ENCODE peak calls at places on chromosomes 16 and 17, in six cellular contexts. One of them, this sample, is unnamed.

GRCh38 chr17:1745513-1746020 is 2.9 kb downstream of the SERPINF2 start:
- DNase-seq in thyroid gland: no peak
- DNase-seq in naive thymus-derived CD4-positive, alpha-beta T cell: no peak
- DNase-seq in Calu3: no peak
- DNase-seq in EL: no peak
- DNase-seq in AG04450: no peak
- DNase-seq in this sample: no peak

GRCh38 chr17:14302421-14303099 is 1.7 kb downstream of the HS3ST3B1 start:
- DNase-seq in AG04450: peak
- DNase-seq in naive thymus-derived CD4-positive, alpha-beta T cell: peak
- DNase-seq in thyroid gland: peak
- DNase-seq in EL: peak
- DNase-seq in Calu3: peak
- DNase-seq in this sample: no peak

GRCh38 chr17:33858682-33859081 is 396.4 kb upstream of the CCL2 start:
- DNase-seq in Calu3: no peak
- DNase-seq in EL: no peak
- DNase-seq in thyroid gland: no peak
- DNase-seq in naive thymus-derived CD4-positive, alpha-beta T cell: no peak
- DNase-seq in AG04450: no peak
- DNase-seq in this sample: no peak

GRCh38 chr16:87409153-87409552 is 17.0 kb downstream of the MAP1LC3B start:
- DNase-seq in EL: no peak
- DNase-seq in thyroid gland: no peak
- DNase-seq in Calu3: no peak
- DNase-seq in naive thymus-derived CD4-positive, alpha-beta T cell: no peak
- DNase-seq in AG04450: no peak
- DNase-seq in this sample: no peak

GRCh38 chr16:89412811-89413210 is 77.5 kb downstream of the ANKRD11 start:
- DNase-seq in thyroid gland: no peak
- DNase-seq in EL: no peak
- DNase-seq in Calu3: no peak
- DNase-seq in naive thymus-derived CD4-positive, alpha-beta T cell: no peak
- DNase-seq in AG04450: no peak
- DNase-seq in this sample: no peak

GRCh38 chr17:56648814-56649213 is 55.3 kb downstream of the NOG start:
- DNase-seq in Calu3: no peak
- DNase-seq in thyroid gland: no peak
- DNase-seq in naive thymus-derived CD4-positive, alpha-beta T cell: no peak
- DNase-seq in EL: no peak
- DNase-seq in AG04450: no peak
- DNase-seq in this sample: no peak

GRCh38 chr16:58128181-58128631 is 975 bp downstream of the CFAP20 start:
- DNase-seq in naive thymus-derived CD4-positive, alpha-beta T cell: peak
- DNase-seq in AG04450: no peak
- DNase-seq in thyroid gland: peak
- DNase-seq in EL: no peak
- DNase-seq in Calu3: no peak
- DNase-seq in this sample: no peak

GRCh38 chr17:49910094-49910857 is 58.7 kb upstream of the DLX4 start:
- DNase-seq in EL: peak
- DNase-seq in Calu3: peak
- DNase-seq in naive thymus-derived CD4-positive, alpha-beta T cell: peak
- DNase-seq in AG04450: no peak
- DNase-seq in thyroid gland: no peak
- DNase-seq in this sample: no peak

GRCh38 chr17:30554839-30555751 is 77.9 kb downstream of the GOSR1 start:
- DNase-seq in AG04450: no peak
- DNase-seq in thyroid gland: no peak
- DNase-seq in EL: peak
- DNase-seq in naive thymus-derived CD4-positive, alpha-beta T cell: no peak
- DNase-seq in Calu3: peak
- DNase-seq in this sample: no peak

GRCh38 chr17:2347805-2348685 is 10.7 kb downstream of the SGSM2 start:
- DNase-seq in thyroid gland: no peak
- DNase-seq in AG04450: peak
- DNase-seq in naive thymus-derived CD4-positive, alpha-beta T cell: no peak
- DNase-seq in EL: peak
- DNase-seq in Calu3: peak
- DNase-seq in this sample: peak

GRCh38 chr17:79070266-79070880 is 4.3 kb upstream of the ENGASE start:
- DNase-seq in Calu3: no peak
- DNase-seq in naive thymus-derived CD4-positive, alpha-beta T cell: no peak
- DNase-seq in thyroid gland: no peak
- DNase-seq in AG04450: no peak
- DNase-seq in EL: no peak
- DNase-seq in this sample: no peak

GRCh38 chr16:61887903-61888302 is 148.3 kb downstream of the CDH8 start:
- DNase-seq in Calu3: no peak
- DNase-seq in naive thymus-derived CD4-positive, alpha-beta T cell: no peak
- DNase-seq in thyroid gland: no peak
- DNase-seq in EL: peak
- DNase-seq in AG04450: no peak
- DNase-seq in this sample: no peak

GRCh38 chr16:88561485-88562369 is 8.5 kb upstream of the ZC3H18 start:
- DNase-seq in EL: peak
- DNase-seq in Calu3: peak
- DNase-seq in naive thymus-derived CD4-positive, alpha-beta T cell: peak
- DNase-seq in AG04450: peak
- DNase-seq in thyroid gland: peak
- DNase-seq in this sample: no peak

GRCh38 chr17:34756670-34757021 is 177.3 kb downstream of the TMEM132E start:
- DNase-seq in Calu3: no peak
- DNase-seq in naive thymus-derived CD4-positive, alpha-beta T cell: no peak
- DNase-seq in EL: peak
- DNase-seq in thyroid gland: no peak
- DNase-seq in AG04450: no peak
- DNase-seq in this sample: no peak

GRCh38 chr17:19336938-19337711 is 25.4 kb downstream of the B9D1 start:
- DNase-seq in thyroid gland: no peak
- DNase-seq in naive thymus-derived CD4-positive, alpha-beta T cell: no peak
- DNase-seq in EL: no peak
- DNase-seq in Calu3: no peak
- DNase-seq in AG04450: no peak
- DNase-seq in this sample: no peak

GRCh38 chr16:1715220-1715619 is 9.2 kb downstream of the MAPK8IP3 start:
- DNase-seq in AG04450: no peak
- DNase-seq in thyroid gland: no peak
- DNase-seq in Calu3: no peak
- DNase-seq in EL: no peak
- DNase-seq in naive thymus-derived CD4-positive, alpha-beta T cell: no peak
- DNase-seq in this sample: no peak

GRCh38 chr17:77882481-77883212 is 75.9 kb upstream of the TNRC6C start:
- DNase-seq in naive thymus-derived CD4-positive, alpha-beta T cell: peak
- DNase-seq in AG04450: no peak
- DNase-seq in EL: peak
- DNase-seq in Calu3: peak
- DNase-seq in thyroid gland: peak
- DNase-seq in this sample: no peak

GRCh38 chr16:9256196-9256595 is 164.8 kb downstream of the HAPSTR1 start:
- DNase-seq in AG04450: no peak
- DNase-seq in thyroid gland: peak
- DNase-seq in EL: peak
- DNase-seq in Calu3: peak
- DNase-seq in naive thymus-derived CD4-positive, alpha-beta T cell: no peak
- DNase-seq in this sample: no peak

GRCh38 chr17:45923511-45924268 is 29.3 kb downstream of the MAPT start:
- DNase-seq in thyroid gland: no peak
- DNase-seq in naive thymus-derived CD4-positive, alpha-beta T cell: no peak
- DNase-seq in AG04450: no peak
- DNase-seq in Calu3: no peak
- DNase-seq in EL: peak
- DNase-seq in this sample: no peak

GRCh38 chr16:57704011-57704904 is 9.7 kb downstream of the DRC7 start:
- DNase-seq in thyroid gland: peak
- DNase-seq in Calu3: no peak
- DNase-seq in naive thymus-derived CD4-positive, alpha-beta T cell: no peak
- DNase-seq in EL: no peak
- DNase-seq in AG04450: no peak
- DNase-seq in this sample: no peak

GRCh38 chr17:6109541-6109940 is 39.4 kb downstream of the WSCD1 start:
- DNase-seq in Calu3: no peak
- DNase-seq in AG04450: no peak
- DNase-seq in EL: no peak
- DNase-seq in thyroid gland: no peak
- DNase-seq in naive thymus-derived CD4-positive, alpha-beta T cell: no peak
- DNase-seq in this sample: no peak

GRCh38 chr17:42016411-42016831 is 818 bp downstream of the DNAJC7 start:
- DNase-seq in naive thymus-derived CD4-positive, alpha-beta T cell: no peak
- DNase-seq in thyroid gland: no peak
- DNase-seq in EL: no peak
- DNase-seq in Calu3: no peak
- DNase-seq in AG04450: no peak
- DNase-seq in this sample: no peak

GRCh38 chr16:58243528-58244004 is 45.7 kb upstream of the CSNK2A2 start:
- DNase-seq in Calu3: peak
- DNase-seq in EL: no peak
- DNase-seq in naive thymus-derived CD4-positive, alpha-beta T cell: no peak
- DNase-seq in thyroid gland: no peak
- DNase-seq in AG04450: no peak
- DNase-seq in this sample: no peak

GRCh38 chr17:73318861-73319260 is 7.1 kb upstream of the CDC42EP4 start:
- DNase-seq in AG04450: no peak
- DNase-seq in Calu3: no peak
- DNase-seq in EL: no peak
- DNase-seq in naive thymus-derived CD4-positive, alpha-beta T cell: no peak
- DNase-seq in thyroid gland: no peak
- DNase-seq in this sample: no peak

GRCh38 chr16:927931-928330 is 42.9 kb downstream of the LMF1 start:
- DNase-seq in Calu3: no peak
- DNase-seq in EL: no peak
- DNase-seq in AG04450: no peak
- DNase-seq in thyroid gland: no peak
- DNase-seq in naive thymus-derived CD4-positive, alpha-beta T cell: no peak
- DNase-seq in this sample: no peak

GRCh38 chr16:11098601-11099377 is 154.4 kb downstream of the CLEC16A start:
- DNase-seq in thyroid gland: peak
- DNase-seq in Calu3: no peak
- DNase-seq in naive thymus-derived CD4-positive, alpha-beta T cell: no peak
- DNase-seq in EL: no peak
- DNase-seq in AG04450: no peak
- DNase-seq in this sample: no peak

GRCh38 chr16:13307255-13307654 is 405.9 kb downstream of the SHISA9 start:
- DNase-seq in EL: peak
- DNase-seq in AG04450: no peak
- DNase-seq in Calu3: peak
- DNase-seq in thyroid gland: no peak
- DNase-seq in naive thymus-derived CD4-positive, alpha-beta T cell: no peak
- DNase-seq in this sample: peak

GRCh38 chr17:75783069-75783783 is 1.4 kb upstream of the UNK start:
- DNase-seq in AG04450: no peak
- DNase-seq in EL: peak
- DNase-seq in naive thymus-derived CD4-positive, alpha-beta T cell: peak
- DNase-seq in thyroid gland: no peak
- DNase-seq in Calu3: peak
- DNase-seq in this sample: no peak

GRCh38 chr17:27540300-27541105 is 84.3 kb downstream of the KSR1 start:
- DNase-seq in AG04450: peak
- DNase-seq in thyroid gland: peak
- DNase-seq in EL: peak
- DNase-seq in Calu3: no peak
- DNase-seq in naive thymus-derived CD4-positive, alpha-beta T cell: no peak
- DNase-seq in this sample: no peak

GRCh38 chr17:36072431-36073121 is 8.5 kb downstream of the CCL18 start:
- DNase-seq in thyroid gland: peak
- DNase-seq in Calu3: peak
- DNase-seq in AG04450: no peak
- DNase-seq in EL: peak
- DNase-seq in naive thymus-derived CD4-positive, alpha-beta T cell: peak
- DNase-seq in this sample: no peak

GRCh38 chr17:4480929-4481898 is 17.5 kb upstream of the SPNS2 start:
- DNase-seq in naive thymus-derived CD4-positive, alpha-beta T cell: peak
- DNase-seq in AG04450: no peak
- DNase-seq in Calu3: no peak
- DNase-seq in thyroid gland: no peak
- DNase-seq in EL: no peak
- DNase-seq in this sample: no peak

GRCh38 chr17:43418441-43419374 is 19.9 kb downstream of the ARL4D start:
- DNase-seq in naive thymus-derived CD4-positive, alpha-beta T cell: no peak
- DNase-seq in Calu3: peak
- DNase-seq in EL: peak
- DNase-seq in AG04450: peak
- DNase-seq in thyroid gland: no peak
- DNase-seq in this sample: peak